ENCODE peak calls at places on chromosome X, in seven cellular contexts. E is lung microvascular endothelial cell; Y is IMR-90; Z is naive thymus-derived CD8-positive, alpha-beta T cell; C is cardiac septum; U is fibroblast of lung; B is ELR. A is an unnamed sample.

GRCh38 chrX:19593684-19594083 is 78.4 kb upstream of the MAP3K15 start:
- DNase-seq in E (peak; percentile 73), Y (peak; percentile 48), Z (no peak), C (no peak), U (peak; percentile 42), B (peak; percentile 61), A (peak; percentile 48)

GRCh38 chrX:124212622-124213021 is 119.8 kb upstream of the TEX13D start:
- DNase-seq in E (no peak), Y (no peak), Z (no peak), C (no peak), U (no peak), B (no peak), A (no peak)

GRCh38 chrX:57595381-57595811 is 3.6 kb downstream of the ZXDB start:
- DNase-seq in E (peak; percentile 66), Y (peak; percentile 85), Z (no peak), C (no peak), U (peak; percentile 91), B (peak; percentile 87), A (peak; percentile 46)

GRCh38 chrX:22538581-22538980 is 265.9 kb downstream of the CBLL2 start:
- DNase-seq in E (no peak), Y (no peak), Z (no peak), C (no peak), U (peak; percentile 27), B (peak; percentile 27), A (no peak)

GRCh38 chrX:75295641-75296040 is 21.8 kb downstream of the UPRT start:
- DNase-seq in E (no peak), Y (no peak), Z (no peak), C (no peak), U (no peak), B (no peak), A (no peak)

GRCh38 chrX:2608638-2609430 is 82.3 kb upstream of the CD99 start:
- DNase-seq in E (peak; percentile 69), Y (peak; percentile 72), Z (peak; percentile 88), C (peak; percentile 95), U (peak; percentile 80), B (peak; percentile 87), A (peak; percentile 88)

GRCh38 chrX:69238153-69238959 is 73.1 kb upstream of the PJA1 start:
- DNase-seq in E (no peak), Y (no peak), Z (no peak), C (no peak), U (no peak), B (no peak), A (no peak)

GRCh38 chrX:39152106-39152649 is 350.9 kb downstream of the MID1IP1 start:
- DNase-seq in E (peak; percentile 16), Y (no peak), Z (peak; percentile 31), C (no peak), U (no peak), B (peak; percentile 1), A (peak; percentile 12)

GRCh38 chrX:153878969-153879653 is 6.9 kb downstream of the L1CAM start:
- DNase-seq in E (no peak), Y (no peak), Z (no peak), C (no peak), U (no peak), B (no peak), A (no peak)

GRCh38 chrX:145613894-145614293 is 203.7 kb upstream of the SLITRK2 start:
- DNase-seq in E (no peak), Y (no peak), Z (no peak), C (no peak), U (peak; percentile 20), B (no peak), A (no peak)

GRCh38 chrX:142483965-142484364 is 278.9 kb upstream of the MAGEC2 start:
- DNase-seq in E (no peak), Y (no peak), Z (no peak), C (no peak), U (no peak), B (no peak), A (no peak)

GRCh38 chrX:9885150-9885549 is 82.0 kb upstream of the CLDN34 start:
- DNase-seq in E (peak; percentile 69), Y (peak; percentile 71), Z (peak; percentile 23), C (peak; percentile 83), U (peak; percentile 55), B (peak; percentile 65), A (peak; percentile 64)

GRCh38 chrX:40853816-40854123 is 118.4 kb upstream of the MED14 start:
- DNase-seq in E (no peak), Y (no peak), Z (no peak), C (no peak), U (no peak), B (no peak), A (no peak)

GRCh38 chrX:64395568-64395929 is 297 bp upstream of the MTMR8 start:
- DNase-seq in E (no peak), Y (no peak), Z (no peak), C (no peak), U (no peak), B (no peak), A (no peak)

GRCh38 chrX:22800806-22801205 is 199.0 kb upstream of the DDX53 start:
- DNase-seq in E (no peak), Y (no peak), Z (no peak), C (no peak), U (peak; percentile 12), B (peak; percentile 64), A (no peak)

GRCh38 chrX:12955882-12956703 is 18.8 kb upstream of the TMSB4X start:
- DNase-seq in E (peak; percentile 78), Y (peak; percentile 84), Z (peak; percentile 30), C (peak; percentile 86), U (peak; percentile 81), B (peak; percentile 64), A (peak; percentile 91)

A was measured in mesenchymal stem cell.